ENCODE peak calls at places on chromosomes 11 and 22, in seven cellular contexts. B is upper lobe of right lung, M is prostate gland, P is neural progenitor cell, O is OCI-LY7, I is GM23248, V is ascending aorta. H is an unnamed sample.

GRCh38 chr22:22342697-22343602 is 98.4 kb downstream of the VPREB1 start:
- DNase-seq in B (peak; percentile 80), M (peak; percentile 23), V (no peak), O (peak; percentile 83), P (peak; percentile 93), I (peak; percentile 26), H (no peak)

GRCh38 chr22:24985824-24986214 is 33.3 kb downstream of the KIAA1671 start:
- DNase-seq in O (no peak), P (no peak), B (no peak), M (no peak), V (peak; percentile 16), I (peak; percentile 27), H (no peak)

GRCh38 chr11:120302001-120302805 is 22.9 kb upstream of the TLCD5 start:
- DNase-seq in P (no peak), B (peak; percentile 89), V (no peak), I (no peak), O (no peak), M (peak; percentile 96), H (no peak)

GRCh38 chr11:119258180-119258579 is 52.0 kb downstream of the CBL start:
- DNase-seq in I (no peak), P (no peak), O (peak; percentile 29), M (no peak), B (no peak), V (no peak), H (no peak)

GRCh38 chr22:42368379-42369249 is 63.6 kb downstream of the NFAM1 start:
- DNase-seq in I (peak; percentile 9), M (no peak), P (peak; percentile 76), B (no peak), O (no peak), V (no peak), H (no peak)

GRCh38 chr11:44319552-44320288 is 9.8 kb upstream of the ALX4 start:
- DNase-seq in B (peak; percentile 52), P (peak; percentile 70), O (no peak), M (no peak), I (peak; percentile 19), V (no peak), H (no peak)

GRCh38 chr11:57917632-57918031 is 106.0 kb upstream of the OR9Q1 start:
- DNase-seq in P (no peak), O (no peak), B (no peak), M (no peak), V (no peak), I (no peak), H (no peak)

GRCh38 chr11:4626207-4627105 is 10.8 kb upstream of the OR51D1 start:
- DNase-seq in O (peak; percentile 82), V (no peak), I (peak; percentile 69), B (no peak), P (peak; percentile 92), M (peak; percentile 88), H (no peak)

GRCh38 chr11:28559497-28559896 is 451.3 kb downstream of the METTL15 start:
- DNase-seq in P (peak; percentile 55), V (no peak), I (no peak), M (no peak), B (no peak), O (no peak), H (no peak)

GRCh38 chr11:122803306-122803705 is 35.0 kb upstream of the CRTAM start:
- DNase-seq in B (no peak), O (no peak), P (no peak), M (no peak), I (peak; percentile 92), V (no peak), H (no peak)

GRCh38 chr11:74570266-74571061 is 21.9 kb upstream of the POLD3 start:
- DNase-seq in I (peak; percentile 73), V (no peak), M (peak; percentile 47), B (no peak), O (peak; percentile 59), P (peak; percentile 70), H (no peak)

GRCh38 chr22:22210375-22210774 is 34.2 kb upstream of the VPREB1 start:
- DNase-seq in M (no peak), I (peak; percentile 89), V (no peak), B (no peak), O (no peak), P (no peak), H (no peak)

GRCh38 chr11:11267312-11267711 is 85.7 kb downstream of the CSNK2A3 start:
- DNase-seq in O (no peak), M (no peak), V (no peak), B (no peak), I (no peak), P (no peak), H (no peak)

GRCh38 chr11:65444314-65445051 is 21.9 kb downstream of the NEAT1 start:
- DNase-seq in M (peak; percentile 17), P (no peak), I (peak; percentile 50), O (no peak), V (no peak), B (no peak), H (no peak)

GRCh38 chr11:34174411-34175041 is 69.1 kb downstream of the NAT10 start:
- DNase-seq in O (peak; percentile 77), B (peak; percentile 92), V (no peak), M (peak; percentile 83), I (peak; percentile 91), P (peak; percentile 95), H (peak; percentile 36)

GRCh38 chr22:31561970-31562369 is 65.6 kb downstream of the SFI1 start:
- DNase-seq in P (no peak), O (no peak), I (no peak), M (no peak), B (no peak), V (no peak), H (no peak)

GRCh38 chr22:39524089-39524752 is 3.9 kb downstream of the ATF4 start:
- DNase-seq in B (no peak), V (no peak), M (no peak), I (peak; percentile 39), O (peak; percentile 37), P (no peak), H (no peak)

GRCh38 chr11:75474878-75475766 is 42.1 kb upstream of the KLHL35 start:
- DNase-seq in M (no peak), P (peak; percentile 81), I (peak; percentile 39), V (no peak), O (peak; percentile 61), B (peak; percentile 74), H (no peak)

GRCh38 chr11:111942826-111943225 is 5.7 kb downstream of the DIXDC1 start:
- DNase-seq in O (no peak), I (peak; percentile 97), P (no peak), M (no peak), B (no peak), V (no peak), H (no peak)

GRCh38 chr11:45816614-45817013 is 11.7 kb downstream of the SLC35C1 start:
- DNase-seq in P (peak; percentile 63), B (no peak), V (no peak), I (no peak), O (no peak), M (no peak), H (no peak)

GRCh38 chr11:66388746-66389386 is 17.3 kb upstream of the SLC29A2 start:
- DNase-seq in B (peak; percentile 78), O (peak; percentile 80), V (no peak), M (peak; percentile 75), P (peak; percentile 86), I (peak; percentile 81), H (no peak)

GRCh38 chr11:66840317-66841091 is 2.7 kb upstream of the RCE1 start:
- DNase-seq in M (no peak), V (no peak), I (peak; percentile 16), B (no peak), P (no peak), O (no peak), H (no peak)

GRCh38 chr22:19767427-19768380 is 7.1 kb downstream of the TBX1 start:
- DNase-seq in M (no peak), B (no peak), I (no peak), V (no peak), P (no peak), O (no peak), H (no peak)

GRCh38 chr11:75100314-75100713 is 3.6 kb upstream of the OR2AT4 start:
- DNase-seq in I (peak; percentile 63), M (no peak), V (no peak), O (peak; percentile 6), P (no peak), B (no peak), H (no peak)

GRCh38 chr11:78812513-78813293 is 238.0 kb upstream of the NARS2 start:
- DNase-seq in M (no peak), P (peak; percentile 44), B (no peak), O (no peak), V (no peak), I (no peak), H (no peak)
- H3K27ac ChIP-seq in M (no peak overlapping the region), P (no peak overlapping the region), B (no peak overlapping the region), O (no peak overlapping the region), V (no peak overlapping the region), I (no peak overlapping the region), H (no peak overlapping the region)

GRCh38 chr11:106724293-106724892 is 293.9 kb downstream of the GUCY1A2 start:
- DNase-seq in P (no peak), M (no peak), O (no peak), B (no peak), I (peak; percentile 36), V (no peak), H (no peak)
- H3K27ac ChIP-seq in P (no peak overlapping the region), M (no peak overlapping the region), O (no peak overlapping the region), B (peak overlapping the region; percentile 21), I (no peak overlapping the region), V (no peak overlapping the region), H (no peak overlapping the region)

GRCh38 chr22:30015846-30016245 is 64.4 kb upstream of the HORMAD2 start:
- DNase-seq in P (no peak), I (peak; percentile 94), V (no peak), M (no peak), O (no peak), B (no peak), H (no peak)
- H3K27ac ChIP-seq in P (no peak overlapping the region), I (peak overlapping the region; percentile 69), V (no peak overlapping the region), M (no peak overlapping the region), O (no peak overlapping the region), B (no peak overlapping the region), H (no peak overlapping the region)

GRCh38 chr11:125281831-125282595 is 117.5 kb downstream of the PKNOX2 start:
- DNase-seq in V (no peak), B (no peak), O (no peak), I (peak; percentile 54), P (no peak), M (no peak), H (no peak)
- H3K27ac ChIP-seq in V (no peak overlapping the region), B (no peak overlapping the region), O (no peak overlapping the region), I (no peak overlapping the region), P (peak overlapping the region; percentile 50), M (peak overlapping the region; percentile 34), H (no peak overlapping the region)

GRCh38 chr11:131413217-131413616 is 42.8 kb downstream of the NTM start:
- DNase-seq in M (no peak), O (no peak), P (no peak), V (no peak), B (no peak), I (no peak), H (no peak)
- H3K27ac ChIP-seq in M (no peak overlapping the region), O (no peak overlapping the region), P (no peak overlapping the region), V (no peak overlapping the region), B (no peak overlapping the region), I (no peak overlapping the region), H (no peak overlapping the region)

GRCh38 chr11:81892770-81893635 is 840.7 kb downstream of the FAM181B start:
- DNase-seq in B (no peak), O (no peak), M (no peak), I (no peak), V (no peak), P (no peak), H (no peak)

DNA sequence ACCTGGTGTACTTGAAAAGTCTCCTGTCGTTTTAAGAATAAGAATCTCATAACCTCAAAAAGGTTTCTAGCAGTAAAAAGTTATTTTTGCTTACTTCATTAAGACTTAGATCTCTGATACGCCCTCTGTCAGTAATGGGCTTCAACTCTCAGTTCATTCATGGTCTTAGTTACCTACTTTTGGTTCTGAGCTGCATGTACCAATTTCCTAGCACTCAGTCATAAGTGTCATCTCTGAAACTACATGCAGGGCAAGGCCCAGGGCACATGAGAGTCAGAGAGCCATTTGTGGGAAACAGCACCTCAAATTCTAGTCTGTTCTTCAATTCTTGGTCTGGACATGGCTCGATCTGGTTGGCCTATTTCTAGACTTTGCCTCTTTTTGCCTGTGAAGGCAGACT is 838.4 kb downstream of the FAM181B start:
- DNase-seq in B (no peak), O (no peak), I (no peak), V (no peak), M (no peak), P (no peak), H (no peak)
- H3K27ac ChIP-seq in B (no peak overlapping the region), O (no peak overlapping the region), I (no peak overlapping the region), V (no peak overlapping the region), M (no peak overlapping the region), P (no peak overlapping the region), H (no peak overlapping the region)